ENCODE peak calls at places on chromosomes 7 and 10, in seven cellular contexts. One of them, this sample, is unnamed.
A peak's percentile ranks its signal among the peaks of the same experiment; 100 is the strongest.

GRCh38 chr10:14010083-14010551 is 320.6 kb downstream of the FRMD4A start:
- DNase-seq in GM06990: no peak
- DNase-seq in activated naive CD4-positive, alpha-beta T cell treated with anti-CD3 and anti-CD28 coated beads, Interleukin-2, amount 50 U/mL, for 16 hours: no peak
- DNase-seq in HCEC 1CT: peak; percentile 67
- DNase-seq in germinal center: no peak
- DNase-seq in left ventricle myocardium inferior: no peak
- DNase-seq in HFFc6: peak; percentile 42
- DNase-seq in this sample: no peak

GRCh38 chr7:91089382-91089963 is 174.8 kb upstream of the FZD1 start:
- DNase-seq in germinal center: peak; percentile 16
- DNase-seq in GM06990: no peak
- DNase-seq in left ventricle myocardium inferior: no peak
- DNase-seq in activated naive CD4-positive, alpha-beta T cell treated with anti-CD3 and anti-CD28 coated beads, Interleukin-2, amount 50 U/mL, for 16 hours: no peak
- DNase-seq in HCEC 1CT: peak; percentile 39
- DNase-seq in HFFc6: no peak
- DNase-seq in this sample: no peak

GRCh38 chr10:69726850-69727249 is 74.9 kb upstream of the COL13A1 start:
- DNase-seq in left ventricle myocardium inferior: no peak
- DNase-seq in HCEC 1CT: no peak
- DNase-seq in activated naive CD4-positive, alpha-beta T cell treated with anti-CD3 and anti-CD28 coated beads, Interleukin-2, amount 50 U/mL, for 16 hours: no peak
- DNase-seq in HFFc6: no peak
- DNase-seq in germinal center: no peak
- DNase-seq in GM06990: no peak
- DNase-seq in this sample: no peak

GRCh38 chr10:131880016-131880590 is 20.7 kb upstream of the PPP2R2D start:
- DNase-seq in activated naive CD4-positive, alpha-beta T cell treated with anti-CD3 and anti-CD28 coated beads, Interleukin-2, amount 50 U/mL, for 16 hours: no peak
- DNase-seq in left ventricle myocardium inferior: no peak
- DNase-seq in germinal center: no peak
- DNase-seq in GM06990: no peak
- DNase-seq in HCEC 1CT: no peak
- DNase-seq in HFFc6: no peak
- DNase-seq in this sample: no peak

GRCh38 chr10:100510533-100511308 is 8.9 kb downstream of the SEC31B start:
- DNase-seq in HCEC 1CT: no peak
- DNase-seq in GM06990: no peak
- DNase-seq in germinal center: no peak
- DNase-seq in HFFc6: no peak
- DNase-seq in left ventricle myocardium inferior: no peak
- DNase-seq in activated naive CD4-positive, alpha-beta T cell treated with anti-CD3 and anti-CD28 coated beads, Interleukin-2, amount 50 U/mL, for 16 hours: peak; percentile 60
- DNase-seq in this sample: no peak

GRCh38 chr7:42137431-42137830 is 99.6 kb downstream of the GLI3 start:
- DNase-seq in HFFc6: no peak
- DNase-seq in left ventricle myocardium inferior: no peak
- DNase-seq in germinal center: no peak
- DNase-seq in HCEC 1CT: no peak
- DNase-seq in activated naive CD4-positive, alpha-beta T cell treated with anti-CD3 and anti-CD28 coated beads, Interleukin-2, amount 50 U/mL, for 16 hours: no peak
- DNase-seq in GM06990: no peak
- DNase-seq in this sample: no peak

GRCh38 chr10:5574642-5575131 is 49.9 kb downstream of the CALML3 start:
- DNase-seq in HCEC 1CT: no peak
- DNase-seq in HFFc6: no peak
- DNase-seq in left ventricle myocardium inferior: no peak
- DNase-seq in germinal center: no peak
- DNase-seq in GM06990: no peak
- DNase-seq in activated naive CD4-positive, alpha-beta T cell treated with anti-CD3 and anti-CD28 coated beads, Interleukin-2, amount 50 U/mL, for 16 hours: no peak
- DNase-seq in this sample: no peak

GRCh38 chr10:48885376-48885775 is 54.3 kb downstream of the LRRC18 start:
- DNase-seq in left ventricle myocardium inferior: no peak
- DNase-seq in germinal center: no peak
- DNase-seq in activated naive CD4-positive, alpha-beta T cell treated with anti-CD3 and anti-CD28 coated beads, Interleukin-2, amount 50 U/mL, for 16 hours: no peak
- DNase-seq in GM06990: no peak
- DNase-seq in HFFc6: no peak
- DNase-seq in HCEC 1CT: no peak
- DNase-seq in this sample: no peak

GRCh38 chr10:22271786-22272185 is 44.4 kb upstream of the COMMD3 start:
- DNase-seq in HCEC 1CT: no peak
- DNase-seq in HFFc6: no peak
- DNase-seq in GM06990: no peak
- DNase-seq in activated naive CD4-positive, alpha-beta T cell treated with anti-CD3 and anti-CD28 coated beads, Interleukin-2, amount 50 U/mL, for 16 hours: no peak
- DNase-seq in germinal center: no peak
- DNase-seq in left ventricle myocardium inferior: no peak
- DNase-seq in this sample: no peak

GRCh38 chr7:149722356-149722957 is 50.9 kb downstream of the ZNF467 start:
- DNase-seq in HFFc6: no peak
- DNase-seq in HCEC 1CT: no peak
- DNase-seq in germinal center: no peak
- DNase-seq in activated naive CD4-positive, alpha-beta T cell treated with anti-CD3 and anti-CD28 coated beads, Interleukin-2, amount 50 U/mL, for 16 hours: no peak
- DNase-seq in left ventricle myocardium inferior: no peak
- DNase-seq in GM06990: no peak
- DNase-seq in this sample: no peak

GRCh38 chr10:84004206-84004605 is 135.1 kb upstream of the GHITM start:
- DNase-seq in left ventricle myocardium inferior: no peak
- DNase-seq in activated naive CD4-positive, alpha-beta T cell treated with anti-CD3 and anti-CD28 coated beads, Interleukin-2, amount 50 U/mL, for 16 hours: no peak
- DNase-seq in germinal center: no peak
- DNase-seq in GM06990: no peak
- DNase-seq in HFFc6: no peak
- DNase-seq in HCEC 1CT: no peak
- DNase-seq in this sample: no peak

GRCh38 chr10:122441961-122442360 is 12.5 kb upstream of the ARMS2 start:
- DNase-seq in left ventricle myocardium inferior: no peak
- DNase-seq in GM06990: no peak
- DNase-seq in germinal center: no peak
- DNase-seq in activated naive CD4-positive, alpha-beta T cell treated with anti-CD3 and anti-CD28 coated beads, Interleukin-2, amount 50 U/mL, for 16 hours: no peak
- DNase-seq in HCEC 1CT: peak; percentile 62
- DNase-seq in HFFc6: peak; percentile 58
- DNase-seq in this sample: no peak

GRCh38 chr10:108112218-108112617 is 947.7 kb upstream of the SORCS1 start:
- DNase-seq in activated naive CD4-positive, alpha-beta T cell treated with anti-CD3 and anti-CD28 coated beads, Interleukin-2, amount 50 U/mL, for 16 hours: no peak
- DNase-seq in left ventricle myocardium inferior: no peak
- DNase-seq in GM06990: no peak
- DNase-seq in HCEC 1CT: peak; percentile 29
- DNase-seq in HFFc6: no peak
- DNase-seq in germinal center: no peak
- DNase-seq in this sample: no peak

GRCh38 chr10:57952741-57953140 is 315.0 kb downstream of the IPMK start:
- DNase-seq in germinal center: no peak
- DNase-seq in HCEC 1CT: peak; percentile 12
- DNase-seq in left ventricle myocardium inferior: no peak
- DNase-seq in GM06990: no peak
- DNase-seq in activated naive CD4-positive, alpha-beta T cell treated with anti-CD3 and anti-CD28 coated beads, Interleukin-2, amount 50 U/mL, for 16 hours: no peak
- DNase-seq in HFFc6: peak; percentile 35
- DNase-seq in this sample: no peak

GRCh38 chr10:116002735-116003134 is 270.3 kb downstream of the GFRA1 start:
- DNase-seq in HFFc6: no peak
- DNase-seq in germinal center: no peak
- DNase-seq in activated naive CD4-positive, alpha-beta T cell treated with anti-CD3 and anti-CD28 coated beads, Interleukin-2, amount 50 U/mL, for 16 hours: no peak
- DNase-seq in HCEC 1CT: no peak
- DNase-seq in GM06990: no peak
- DNase-seq in left ventricle myocardium inferior: no peak
- DNase-seq in this sample: no peak

GRCh38 chr7:20159226-20159747 is 57.9 kb downstream of the MACC1 start:
- DNase-seq in HFFc6: no peak
- DNase-seq in left ventricle myocardium inferior: no peak
- DNase-seq in activated naive CD4-positive, alpha-beta T cell treated with anti-CD3 and anti-CD28 coated beads, Interleukin-2, amount 50 U/mL, for 16 hours: no peak
- DNase-seq in HCEC 1CT: no peak
- DNase-seq in GM06990: no peak
- DNase-seq in germinal center: no peak
- DNase-seq in this sample: no peak

GRCh38 chr7:84686373-84686772 is 491.8 kb upstream of the SEMA3A start:
- DNase-seq in left ventricle myocardium inferior: no peak
- DNase-seq in HFFc6: peak; percentile 10
- DNase-seq in GM06990: no peak
- DNase-seq in germinal center: no peak
- DNase-seq in HCEC 1CT: no peak
- DNase-seq in activated naive CD4-positive, alpha-beta T cell treated with anti-CD3 and anti-CD28 coated beads, Interleukin-2, amount 50 U/mL, for 16 hours: no peak
- DNase-seq in this sample: no peak

GRCh38 chr7:92806496-92806895 is 29.9 kb downstream of the CDK6 start:
- DNase-seq in GM06990: no peak
- DNase-seq in activated naive CD4-positive, alpha-beta T cell treated with anti-CD3 and anti-CD28 coated beads, Interleukin-2, amount 50 U/mL, for 16 hours: no peak
- DNase-seq in germinal center: no peak
- DNase-seq in HCEC 1CT: no peak
- DNase-seq in left ventricle myocardium inferior: no peak
- DNase-seq in HFFc6: no peak
- DNase-seq in this sample: no peak

GRCh38 chr7:142587578-142588191 is 161.6 kb upstream of the PRSS1 start:
- DNase-seq in activated naive CD4-positive, alpha-beta T cell treated with anti-CD3 and anti-CD28 coated beads, Interleukin-2, amount 50 U/mL, for 16 hours: no peak
- DNase-seq in germinal center: peak; percentile 47
- DNase-seq in HFFc6: peak; percentile 81
- DNase-seq in GM06990: no peak
- DNase-seq in HCEC 1CT: peak; percentile 85
- DNase-seq in left ventricle myocardium inferior: no peak
- DNase-seq in this sample: peak; percentile 15

GRCh38 chr7:71131753-71132520 is at the start of gene GALNT17:
- DNase-seq in HCEC 1CT: no peak
- DNase-seq in left ventricle myocardium inferior: peak; percentile 20
- DNase-seq in activated naive CD4-positive, alpha-beta T cell treated with anti-CD3 and anti-CD28 coated beads, Interleukin-2, amount 50 U/mL, for 16 hours: no peak
- DNase-seq in germinal center: no peak
- DNase-seq in GM06990: peak; percentile 9
- DNase-seq in HFFc6: no peak
- DNase-seq in this sample: no peak

GRCh38 chr10:43108951-43109350 is 29.3 kb upstream of the CSGALNACT2 start:
- DNase-seq in left ventricle myocardium inferior: peak; percentile 1
- DNase-seq in HFFc6: no peak
- DNase-seq in activated naive CD4-positive, alpha-beta T cell treated with anti-CD3 and anti-CD28 coated beads, Interleukin-2, amount 50 U/mL, for 16 hours: no peak
- DNase-seq in germinal center: no peak
- DNase-seq in HCEC 1CT: no peak
- DNase-seq in GM06990: no peak
- DNase-seq in this sample: no peak

GRCh38 chr10:91551856-91552255 is 81.0 kb downstream of the PPP1R3C start:
- DNase-seq in left ventricle myocardium inferior: peak; percentile 37
- DNase-seq in GM06990: no peak
- DNase-seq in activated naive CD4-positive, alpha-beta T cell treated with anti-CD3 and anti-CD28 coated beads, Interleukin-2, amount 50 U/mL, for 16 hours: no peak
- DNase-seq in germinal center: no peak
- DNase-seq in HCEC 1CT: peak; percentile 75
- DNase-seq in HFFc6: peak; percentile 52
- DNase-seq in this sample: no peak

GRCh38 chr7:94679341-94679740 is 23.4 kb upstream of the SGCE start:
- DNase-seq in activated naive CD4-positive, alpha-beta T cell treated with anti-CD3 and anti-CD28 coated beads, Interleukin-2, amount 50 U/mL, for 16 hours: no peak
- DNase-seq in HFFc6: no peak
- DNase-seq in GM06990: no peak
- DNase-seq in HCEC 1CT: peak; percentile 36
- DNase-seq in left ventricle myocardium inferior: no peak
- DNase-seq in germinal center: no peak
- DNase-seq in this sample: no peak

GRCh38 chr7:92244803-92245486 is 769 bp downstream of the KRIT1 start:
- DNase-seq in activated naive CD4-positive, alpha-beta T cell treated with anti-CD3 and anti-CD28 coated beads, Interleukin-2, amount 50 U/mL, for 16 hours: no peak
- DNase-seq in GM06990: no peak
- DNase-seq in HCEC 1CT: no peak
- DNase-seq in left ventricle myocardium inferior: no peak
- DNase-seq in germinal center: no peak
- DNase-seq in HFFc6: peak; percentile 15
- DNase-seq in this sample: no peak

GRCh38 chr7:55305130-55305529 is 60.0 kb upstream of the LANCL2 start:
- DNase-seq in HCEC 1CT: no peak
- DNase-seq in left ventricle myocardium inferior: no peak
- DNase-seq in activated naive CD4-positive, alpha-beta T cell treated with anti-CD3 and anti-CD28 coated beads, Interleukin-2, amount 50 U/mL, for 16 hours: no peak
- DNase-seq in GM06990: no peak
- DNase-seq in germinal center: no peak
- DNase-seq in HFFc6: no peak
- DNase-seq in this sample: no peak

GRCh38 chr7:23106801-23107713 is 1.5 kb downstream of the KLHL7 start:
- DNase-seq in germinal center: no peak
- DNase-seq in GM06990: no peak
- DNase-seq in HCEC 1CT: peak; percentile 18
- DNase-seq in left ventricle myocardium inferior: no peak
- DNase-seq in HFFc6: no peak
- DNase-seq in activated naive CD4-positive, alpha-beta T cell treated with anti-CD3 and anti-CD28 coated beads, Interleukin-2, amount 50 U/mL, for 16 hours: no peak
- DNase-seq in this sample: no peak

GRCh38 chr10:116629340-116629739 is 8.6 kb downstream of the PNLIPRP2 start:
- DNase-seq in GM06990: no peak
- DNase-seq in activated naive CD4-positive, alpha-beta T cell treated with anti-CD3 and anti-CD28 coated beads, Interleukin-2, amount 50 U/mL, for 16 hours: no peak
- DNase-seq in left ventricle myocardium inferior: no peak
- DNase-seq in germinal center: no peak
- DNase-seq in HFFc6: no peak
- DNase-seq in HCEC 1CT: no peak
- DNase-seq in this sample: no peak

GRCh38 chr10:61760943-61761824 is 98.5 kb downstream of the CABCOCO1 start:
- DNase-seq in germinal center: no peak
- DNase-seq in HCEC 1CT: peak; percentile 83
- DNase-seq in HFFc6: peak; percentile 79
- DNase-seq in left ventricle myocardium inferior: no peak
- DNase-seq in activated naive CD4-positive, alpha-beta T cell treated with anti-CD3 and anti-CD28 coated beads, Interleukin-2, amount 50 U/mL, for 16 hours: no peak
- DNase-seq in GM06990: no peak
- DNase-seq in this sample: no peak

GRCh38 chr7:44767912-44768662 is 19.4 kb downstream of the ZMIZ2 start:
- DNase-seq in GM06990: no peak
- DNase-seq in HCEC 1CT: no peak
- DNase-seq in HFFc6: no peak
- DNase-seq in germinal center: peak; percentile 37
- DNase-seq in activated naive CD4-positive, alpha-beta T cell treated with anti-CD3 and anti-CD28 coated beads, Interleukin-2, amount 50 U/mL, for 16 hours: no peak
- DNase-seq in left ventricle myocardium inferior: peak; percentile 82
- DNase-seq in this sample: no peak

GRCh38 chr10:98326621-98327027 is 58.6 kb upstream of the LOXL4 start:
- DNase-seq in HFFc6: no peak
- DNase-seq in left ventricle myocardium inferior: peak; percentile 33
- DNase-seq in HCEC 1CT: no peak
- DNase-seq in germinal center: no peak
- DNase-seq in GM06990: no peak
- DNase-seq in activated naive CD4-positive, alpha-beta T cell treated with anti-CD3 and anti-CD28 coated beads, Interleukin-2, amount 50 U/mL, for 16 hours: no peak
- DNase-seq in this sample: no peak

GRCh38 chr7:93279541-93279940 is 47.4 kb downstream of the VPS50 start:
- DNase-seq in HCEC 1CT: no peak
- DNase-seq in GM06990: no peak
- DNase-seq in germinal center: no peak
- DNase-seq in activated naive CD4-positive, alpha-beta T cell treated with anti-CD3 and anti-CD28 coated beads, Interleukin-2, amount 50 U/mL, for 16 hours: no peak
- DNase-seq in HFFc6: no peak
- DNase-seq in left ventricle myocardium inferior: no peak
- DNase-seq in this sample: no peak

GRCh38 chr10:35217458-35217857 is 90.8 kb downstream of the CREM start:
- DNase-seq in activated naive CD4-positive, alpha-beta T cell treated with anti-CD3 and anti-CD28 coated beads, Interleukin-2, amount 50 U/mL, for 16 hours: no peak
- DNase-seq in left ventricle myocardium inferior: no peak
- DNase-seq in GM06990: no peak
- DNase-seq in HCEC 1CT: no peak
- DNase-seq in germinal center: no peak
- DNase-seq in HFFc6: no peak
- DNase-seq in this sample: no peak

GRCh38 chr7:286278-286677 is 3.7 kb upstream of the FOXL3 start:
- DNase-seq in HCEC 1CT: no peak
- DNase-seq in activated naive CD4-positive, alpha-beta T cell treated with anti-CD3 and anti-CD28 coated beads, Interleukin-2, amount 50 U/mL, for 16 hours: no peak
- DNase-seq in germinal center: no peak
- DNase-seq in GM06990: no peak
- DNase-seq in left ventricle myocardium inferior: no peak
- DNase-seq in HFFc6: no peak
- DNase-seq in this sample: no peak

GRCh38 chr10:127972958-127973357 is 66.1 kb downstream of the PTPRE start:
- DNase-seq in HCEC 1CT: no peak
- DNase-seq in GM06990: no peak
- DNase-seq in activated naive CD4-positive, alpha-beta T cell treated with anti-CD3 and anti-CD28 coated beads, Interleukin-2, amount 50 U/mL, for 16 hours: no peak
- DNase-seq in left ventricle myocardium inferior: no peak
- DNase-seq in germinal center: no peak
- DNase-seq in HFFc6: no peak
- DNase-seq in this sample: no peak

GRCh38 chr7:20665096-20665495 is 49.6 kb downstream of the ABCB5 start:
- DNase-seq in HFFc6: no peak
- DNase-seq in germinal center: no peak
- DNase-seq in left ventricle myocardium inferior: no peak
- DNase-seq in HCEC 1CT: no peak
- DNase-seq in GM06990: no peak
- DNase-seq in activated naive CD4-positive, alpha-beta T cell treated with anti-CD3 and anti-CD28 coated beads, Interleukin-2, amount 50 U/mL, for 16 hours: no peak
- DNase-seq in this sample: no peak

GRCh38 chr10:3538850-3539531 is 246.0 kb downstream of the KLF6 start:
- DNase-seq in activated naive CD4-positive, alpha-beta T cell treated with anti-CD3 and anti-CD28 coated beads, Interleukin-2, amount 50 U/mL, for 16 hours: no peak
- DNase-seq in germinal center: no peak
- DNase-seq in left ventricle myocardium inferior: no peak
- DNase-seq in HCEC 1CT: peak; percentile 80
- DNase-seq in GM06990: no peak
- DNase-seq in HFFc6: peak; percentile 95
- DNase-seq in this sample: no peak